ENCODE peak calls at places on chromosome 3, in nine cellular contexts. L is IMR-90, W is ovary, K is mucosa of descending colon, M is tibial artery, C is psoas muscle, U is left ventricle myocardium inferior, A is astrocyte, S is heart left ventricle. Z is an unnamed sample.
A peak's percentile ranks its signal among the peaks of the same experiment; 100 is the strongest.

GRCh38 chr3:169365993-169366915 is 297.3 kb downstream of the MECOM start:
- DNase-seq in L (no peak), W (no peak), K (no peak), M (no peak), C (no peak), U (no peak), A (no peak), S (no peak), Z (no peak)

GRCh38 chr3:189898559-189899153 is 222.0 kb downstream of the P3H2 start:
- DNase-seq in L (no peak), W (no peak), K (no peak), M (no peak), C (no peak), U (no peak), A (no peak), S (no peak), Z (no peak)

GRCh38 chr3:128307781-128308469 is 154.6 kb downstream of the EEFSEC start:
- DNase-seq in L (no peak), W (no peak), K (no peak), M (no peak), C (no peak), U (no peak), A (no peak), S (no peak), Z (no peak)

GRCh38 chr3:11774296-11774877 is 72.3 kb downstream of the TAMM41 start:
- DNase-seq in L (peak; percentile 45), W (no peak), K (peak; percentile 48), M (no peak), C (no peak), U (no peak), A (no peak), S (no peak), Z (peak; percentile 83)

GRCh38 chr3:10524799-10525301 is 19.5 kb upstream of the ATP2B2 start:
- DNase-seq in L (no peak), W (no peak), K (no peak), M (no peak), C (no peak), U (no peak), A (no peak), S (no peak), Z (no peak)

GRCh38 chr3:72232777-72233176 is 447.8 kb upstream of the PROK2 start:
- DNase-seq in L (no peak), W (no peak), K (no peak), M (no peak), C (no peak), U (no peak), A (no peak), S (no peak), Z (no peak)

GRCh38 chr3:67048716-67049076 is 50.6 kb downstream of the KBTBD8 start:
- DNase-seq in L (no peak), W (no peak), K (no peak), M (no peak), C (no peak), U (no peak), A (no peak), S (no peak), Z (no peak)

GRCh38 chr3:196141866-196142673 is 60.2 kb upstream of the TFRC start:
- DNase-seq in L (no peak), W (no peak), K (no peak), M (no peak), C (no peak), U (no peak), A (no peak), S (no peak), Z (peak; percentile 65)

GRCh38 chr3:11211531-11212300 is 57.4 kb downstream of the HRH1 start:
- DNase-seq in L (peak; percentile 46), W (no peak), K (no peak), M (no peak), C (no peak), U (no peak), A (peak; percentile 65), S (no peak), Z (peak; percentile 91)

GRCh38 chr3:120224249-120224648 is 60.8 kb downstream of the GPR156 start:
- DNase-seq in L (no peak), W (no peak), K (no peak), M (no peak), C (no peak), U (no peak), A (no peak), S (no peak), Z (no peak)

GRCh38 chr3:32238816-32239637 is 547 bp downstream of the CMTM8 start:
- DNase-seq in L (peak; percentile 10), W (no peak), K (peak; percentile 48), M (no peak), C (peak; percentile 64), U (peak; percentile 43), A (peak; percentile 32), S (peak; percentile 52), Z (peak; percentile 90)

DNA sequence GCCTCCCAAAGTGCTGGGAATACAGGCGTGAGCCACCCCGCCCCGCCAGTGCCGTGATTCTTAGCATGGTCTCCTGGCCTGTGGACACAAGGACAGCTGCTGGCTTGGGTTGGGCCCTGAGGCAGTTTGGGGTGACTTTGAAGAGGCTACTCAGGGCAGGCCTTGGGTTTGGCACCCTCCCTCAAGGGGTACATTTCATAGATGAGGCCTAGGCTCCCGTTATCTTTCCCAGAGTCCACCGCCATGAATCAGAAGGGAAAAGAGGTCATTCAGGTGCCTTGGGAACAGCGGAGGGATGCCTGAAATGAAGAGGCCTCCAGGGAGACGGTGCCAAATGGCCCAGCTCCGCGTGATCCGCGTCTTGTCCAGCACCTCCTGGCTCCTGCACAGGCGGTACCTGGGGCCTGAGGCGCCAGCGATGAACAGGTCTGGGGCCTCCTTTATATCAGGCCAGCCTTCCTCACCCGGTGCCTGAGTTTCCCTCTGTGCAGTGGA is 9.3 kb downstream of the GNAI2 start:
- DNase-seq in L (no peak), W (no peak), K (no peak), M (no peak), C (no peak), U (no peak), A (no peak), S (no peak), Z (peak; percentile 61)
- H3K4me3 ChIP-seq in L (no peak overlapping the region), W (peak overlapping the region; percentile 41), K (no peak overlapping the region), M (peak overlapping the region; percentile 49), C (peak overlapping the region; percentile 82), U (peak overlapping the region; percentile 65), A (no peak overlapping the region), S (peak overlapping the region; percentile 41), Z (peak overlapping the region; percentile 69)

DNA sequence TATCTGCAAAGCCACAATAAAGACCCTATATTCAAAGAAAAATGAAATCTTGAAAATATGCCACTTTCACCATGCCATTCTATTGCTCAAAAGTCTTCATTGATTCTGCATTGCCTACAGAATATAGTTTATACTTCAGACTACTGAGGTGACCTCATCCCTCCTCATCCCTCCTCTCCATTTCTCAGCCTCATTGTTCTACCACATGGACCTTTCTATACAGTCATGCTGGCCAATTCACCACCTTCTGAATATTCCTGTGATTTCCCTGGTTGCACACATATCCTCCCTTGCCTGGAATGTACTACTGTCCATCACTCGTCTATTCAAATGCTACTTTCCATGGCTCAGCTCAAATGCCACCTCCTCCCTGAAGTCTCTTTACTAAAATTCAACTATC is 3.5 kb upstream of the COL8A1 start:
- DNase-seq in L (peak; percentile 43), W (no peak), K (no peak), M (no peak), C (no peak), U (no peak), A (no peak), S (no peak), Z (peak; percentile 74)
- H3K4me1 ChIP-seq in L (peaks cover 7% of the 10 kb centered on the region), W (peaks cover 3% of the 10 kb centered on the region), K (no peaks in the 10 kb centered on the region), M (no peaks in the 10 kb centered on the region), C (no peaks in the 10 kb centered on the region), U (peaks cover 25% of the 10 kb centered on the region), A (peaks cover 26% of the 10 kb centered on the region), S (peaks cover 5% of the 10 kb centered on the region), Z (peaks cover 19% of the 10 kb centered on the region)

GRCh38 chr3:107367353-107367752 is 9.9 kb upstream of the CCDC54 start:
- DNase-seq in L (peak; percentile 88), W (no peak), K (no peak), M (no peak), C (no peak), U (no peak), A (peak; percentile 84), S (no peak), Z (no peak)
- H3K4me3 ChIP-seq in L (no peak overlapping the region), W (no peak overlapping the region), K (no peak overlapping the region), M (no peak overlapping the region), C (no peak overlapping the region), U (no peak overlapping the region), A (peak overlapping the region; percentile 15), S (no peak overlapping the region), Z (no peak overlapping the region)

DNA sequence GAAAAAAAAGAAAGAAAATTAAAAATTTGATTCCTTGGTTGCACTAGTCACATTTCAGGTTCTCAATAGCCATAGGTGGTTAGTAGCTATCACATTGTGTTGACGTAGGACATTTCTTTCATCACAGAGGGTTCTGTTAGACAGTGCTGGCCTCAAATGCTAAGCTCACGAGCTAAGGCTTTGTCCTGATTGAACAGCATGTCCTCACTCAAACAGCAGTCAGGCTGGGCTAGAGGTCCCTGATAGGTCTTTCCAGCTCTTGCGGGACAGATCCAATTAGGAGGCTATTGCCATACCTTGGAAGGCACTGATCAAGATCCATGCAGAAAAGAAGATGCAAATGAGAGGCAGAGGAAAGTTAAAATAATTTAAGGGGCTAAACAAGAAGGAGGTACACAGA is 85.9 kb upstream of the HACD2 start:
- DNase-seq in L (no peak), W (no peak), K (no peak), M (no peak), C (no peak), U (no peak), A (no peak), S (no peak), Z (no peak)
- H3K4me1 ChIP-seq in L (peaks cover 3% of the 10 kb centered on the region), W (peaks cover 1% of the 10 kb centered on the region), K (no peaks in the 10 kb centered on the region), M (no peaks in the 10 kb centered on the region), C (no peaks in the 10 kb centered on the region), U (peaks cover 30% of the 10 kb centered on the region), A (peaks cover 13% of the 10 kb centered on the region), S (peaks cover 18% of the 10 kb centered on the region), Z (peaks cover 11% of the 10 kb centered on the region)

GRCh38 chr3:150544040-150544439 is 2.3 kb downstream of the SERP1 start:
- DNase-seq in L (peak; percentile 80), W (no peak), K (no peak), M (no peak), C (no peak), U (no peak), A (peak; percentile 67), S (no peak), Z (peak; percentile 81)
- H3K4me3 ChIP-seq in L (peak overlapping the region; percentile 11), W (no peak overlapping the region), K (no peak overlapping the region), M (no peak overlapping the region), C (peak overlapping the region; percentile 85), U (peak overlapping the region; percentile 85), A (peak overlapping the region; percentile 93), S (no peak overlapping the region), Z (peak overlapping the region; percentile 90)

Z was measured in osteoblast.